ENCODE peak calls at places on chromosomes 13 and 19, in nine cellular contexts. One of them, this sample, is unnamed.

GRCh38 chr19:16216744-16217670 is 19.3 kb downstream of the AP1M1 start:
- DNase-seq in fibroblast of lung: no peak
- DNase-seq in aorta: no peak
- DNase-seq in SK-N-MC: no peak
- DNase-seq in CD8-positive, alpha-beta memory T cell: no peak
- DNase-seq in A549: no peak
- DNase-seq in thoracic aorta: no peak
- DNase-seq in IMR-90: no peak
- DNase-seq in ascending aorta: no peak
- DNase-seq in this sample: no peak

GRCh38 chr19:14167594-14168138 is 31.3 kb upstream of the ASF1B start:
- DNase-seq in fibroblast of lung: no peak
- DNase-seq in aorta: no peak
- DNase-seq in SK-N-MC: no peak
- DNase-seq in CD8-positive, alpha-beta memory T cell: no peak
- DNase-seq in A549: no peak
- DNase-seq in thoracic aorta: no peak
- DNase-seq in IMR-90: no peak
- DNase-seq in ascending aorta: no peak
- DNase-seq in this sample: no peak

GRCh38 chr13:24043590-24044350 is 116.8 kb upstream of the SPATA13 start:
- DNase-seq in fibroblast of lung: peak; percentile 30
- DNase-seq in aorta: no peak
- DNase-seq in SK-N-MC: no peak
- DNase-seq in CD8-positive, alpha-beta memory T cell: no peak
- DNase-seq in A549: no peak
- DNase-seq in thoracic aorta: no peak
- DNase-seq in IMR-90: no peak
- DNase-seq in ascending aorta: no peak
- DNase-seq in this sample: no peak

GRCh38 chr13:45472171-45472705 is 7.5 kb downstream of the COG3 start:
- DNase-seq in fibroblast of lung: peak; percentile 14
- DNase-seq in aorta: no peak
- DNase-seq in SK-N-MC: no peak
- DNase-seq in CD8-positive, alpha-beta memory T cell: no peak
- DNase-seq in A549: no peak
- DNase-seq in thoracic aorta: no peak
- DNase-seq in IMR-90: peak; percentile 20
- DNase-seq in ascending aorta: no peak
- DNase-seq in this sample: no peak

GRCh38 chr19:14473915-14474578 is 1.1 kb downstream of the PTGER1 start:
- DNase-seq in fibroblast of lung: peak; percentile 32
- DNase-seq in aorta: no peak
- DNase-seq in SK-N-MC: no peak
- DNase-seq in CD8-positive, alpha-beta memory T cell: no peak
- DNase-seq in A549: no peak
- DNase-seq in thoracic aorta: no peak
- DNase-seq in IMR-90: no peak
- DNase-seq in ascending aorta: no peak
- DNase-seq in this sample: peak; percentile 58

GRCh38 chr13:43664700-43665191 is 122.0 kb downstream of the ENOX1 start:
- DNase-seq in fibroblast of lung: peak; percentile 63
- DNase-seq in aorta: no peak
- DNase-seq in SK-N-MC: no peak
- DNase-seq in CD8-positive, alpha-beta memory T cell: no peak
- DNase-seq in A549: no peak
- DNase-seq in thoracic aorta: no peak
- DNase-seq in IMR-90: peak; percentile 74
- DNase-seq in ascending aorta: no peak
- DNase-seq in this sample: peak; percentile 60

GRCh38 chr13:93843082-93843481 is 616.5 kb downstream of the GPC6 start:
- DNase-seq in fibroblast of lung: no peak
- DNase-seq in aorta: no peak
- DNase-seq in SK-N-MC: no peak
- DNase-seq in CD8-positive, alpha-beta memory T cell: no peak
- DNase-seq in A549: no peak
- DNase-seq in thoracic aorta: no peak
- DNase-seq in IMR-90: no peak
- DNase-seq in ascending aorta: no peak
- DNase-seq in this sample: no peak

GRCh38 chr13:47415048-47415447 is 518.2 kb upstream of the HTR2A start:
- DNase-seq in fibroblast of lung: peak; percentile 48
- DNase-seq in aorta: no peak
- DNase-seq in SK-N-MC: no peak
- DNase-seq in CD8-positive, alpha-beta memory T cell: no peak
- DNase-seq in A549: no peak
- DNase-seq in thoracic aorta: no peak
- DNase-seq in IMR-90: no peak
- DNase-seq in ascending aorta: no peak
- DNase-seq in this sample: no peak

GRCh38 chr13:65926750-65927171 is 1303.4 kb downstream of the PCDH9 start:
- DNase-seq in fibroblast of lung: no peak
- DNase-seq in aorta: peak; percentile 44
- DNase-seq in SK-N-MC: no peak
- DNase-seq in CD8-positive, alpha-beta memory T cell: no peak
- DNase-seq in A549: peak; percentile 0
- DNase-seq in thoracic aorta: no peak
- DNase-seq in IMR-90: no peak
- DNase-seq in ascending aorta: no peak
- DNase-seq in this sample: peak; percentile 20

GRCh38 chr19:7228935-7229541 is 65.2 kb downstream of the INSR start:
- DNase-seq in fibroblast of lung: no peak
- DNase-seq in aorta: no peak
- DNase-seq in SK-N-MC: no peak
- DNase-seq in CD8-positive, alpha-beta memory T cell: no peak
- DNase-seq in A549: no peak
- DNase-seq in thoracic aorta: no peak
- DNase-seq in IMR-90: no peak
- DNase-seq in ascending aorta: no peak
- DNase-seq in this sample: no peak

GRCh38 chr19:45262570-45262969 is 11.5 kb downstream of the MARK4 start:
- DNase-seq in fibroblast of lung: no peak
- DNase-seq in aorta: no peak
- DNase-seq in SK-N-MC: no peak
- DNase-seq in CD8-positive, alpha-beta memory T cell: no peak
- DNase-seq in A549: no peak
- DNase-seq in thoracic aorta: no peak
- DNase-seq in IMR-90: no peak
- DNase-seq in ascending aorta: no peak
- DNase-seq in this sample: no peak

GRCh38 chr13:38384171-38384570 is 34.5 kb downstream of the UFM1 start:
- DNase-seq in fibroblast of lung: no peak
- DNase-seq in aorta: no peak
- DNase-seq in SK-N-MC: no peak
- DNase-seq in CD8-positive, alpha-beta memory T cell: no peak
- DNase-seq in A549: no peak
- DNase-seq in thoracic aorta: no peak
- DNase-seq in IMR-90: no peak
- DNase-seq in ascending aorta: no peak
- DNase-seq in this sample: no peak

GRCh38 chr13:83085186-83085900 is 796.9 kb downstream of the SLITRK1 start:
- DNase-seq in fibroblast of lung: peak; percentile 25
- DNase-seq in aorta: no peak
- DNase-seq in SK-N-MC: no peak
- DNase-seq in CD8-positive, alpha-beta memory T cell: no peak
- DNase-seq in A549: no peak
- DNase-seq in thoracic aorta: no peak
- DNase-seq in IMR-90: peak; percentile 69
- DNase-seq in ascending aorta: no peak
- DNase-seq in this sample: no peak

GRCh38 chr13:73945871-73946270 is 188.3 kb downstream of the KLF12 start:
- DNase-seq in fibroblast of lung: peak; percentile 57
- DNase-seq in aorta: peak; percentile 57
- DNase-seq in SK-N-MC: no peak
- DNase-seq in CD8-positive, alpha-beta memory T cell: no peak
- DNase-seq in A549: no peak
- DNase-seq in thoracic aorta: no peak
- DNase-seq in IMR-90: no peak
- DNase-seq in ascending aorta: no peak
- DNase-seq in this sample: no peak

GRCh38 chr13:35485451-35485850 is 9.0 kb upstream of the MAB21L1 start:
- DNase-seq in fibroblast of lung: no peak
- DNase-seq in aorta: no peak
- DNase-seq in SK-N-MC: no peak
- DNase-seq in CD8-positive, alpha-beta memory T cell: no peak
- DNase-seq in A549: no peak
- DNase-seq in thoracic aorta: no peak
- DNase-seq in IMR-90: no peak
- DNase-seq in ascending aorta: no peak
- DNase-seq in this sample: no peak

GRCh38 chr19:40236026-40236355 is 9.5 kb upstream of the CCNP start:
- DNase-seq in fibroblast of lung: no peak
- DNase-seq in aorta: no peak
- DNase-seq in SK-N-MC: no peak
- DNase-seq in CD8-positive, alpha-beta memory T cell: no peak
- DNase-seq in A549: no peak
- DNase-seq in thoracic aorta: no peak
- DNase-seq in IMR-90: no peak
- DNase-seq in ascending aorta: no peak
- DNase-seq in this sample: no peak

GRCh38 chr13:40394304-40394983 is 272.0 kb downstream of the FOXO1 start:
- DNase-seq in fibroblast of lung: peak; percentile 23
- DNase-seq in aorta: no peak
- DNase-seq in SK-N-MC: no peak
- DNase-seq in CD8-positive, alpha-beta memory T cell: no peak
- DNase-seq in A549: no peak
- DNase-seq in thoracic aorta: no peak
- DNase-seq in IMR-90: no peak
- DNase-seq in ascending aorta: no peak
- DNase-seq in this sample: no peak

GRCh38 chr19:43705729-43706128 is 10.1 kb upstream of the IRGC start:
- DNase-seq in fibroblast of lung: no peak
- DNase-seq in aorta: no peak
- DNase-seq in SK-N-MC: no peak
- DNase-seq in CD8-positive, alpha-beta memory T cell: no peak
- DNase-seq in A549: no peak
- DNase-seq in thoracic aorta: no peak
- DNase-seq in IMR-90: no peak
- DNase-seq in ascending aorta: no peak
- DNase-seq in this sample: no peak

GRCh38 chr19:48330012-48330681 is 4.8 kb downstream of the EMP3 start:
- DNase-seq in fibroblast of lung: peak; percentile 48
- DNase-seq in aorta: peak; percentile 83
- DNase-seq in SK-N-MC: no peak
- DNase-seq in CD8-positive, alpha-beta memory T cell: peak; percentile 91
- DNase-seq in A549: no peak
- DNase-seq in thoracic aorta: no peak
- DNase-seq in IMR-90: no peak
- DNase-seq in ascending aorta: no peak
- DNase-seq in this sample: peak; percentile 88

GRCh38 chr13:73765651-73766384 is 368.4 kb downstream of the KLF12 start:
- DNase-seq in fibroblast of lung: peak; percentile 87
- DNase-seq in aorta: peak; percentile 86
- DNase-seq in SK-N-MC: peak; percentile 87
- DNase-seq in CD8-positive, alpha-beta memory T cell: peak; percentile 92
- DNase-seq in A549: no peak
- DNase-seq in thoracic aorta: peak; percentile 33
- DNase-seq in IMR-90: peak; percentile 58
- DNase-seq in ascending aorta: peak; percentile 33
- DNase-seq in this sample: peak; percentile 91

GRCh38 chr13:113955235-113955634 is 18.6 kb downstream of the C13orf46 start:
- DNase-seq in fibroblast of lung: no peak
- DNase-seq in aorta: peak; percentile 34
- DNase-seq in SK-N-MC: no peak
- DNase-seq in CD8-positive, alpha-beta memory T cell: no peak
- DNase-seq in A549: no peak
- DNase-seq in thoracic aorta: no peak
- DNase-seq in IMR-90: no peak
- DNase-seq in ascending aorta: no peak
- DNase-seq in this sample: no peak

GRCh38 chr13:112716841-112717520 is 27.1 kb downstream of the ATP11A start:
- DNase-seq in fibroblast of lung: no peak
- DNase-seq in aorta: no peak
- DNase-seq in SK-N-MC: no peak
- DNase-seq in CD8-positive, alpha-beta memory T cell: no peak
- DNase-seq in A549: no peak
- DNase-seq in thoracic aorta: no peak
- DNase-seq in IMR-90: no peak
- DNase-seq in ascending aorta: no peak
- DNase-seq in this sample: no peak

GRCh38 chr19:58558623-58559274 is 338 bp upstream of the UBE2M start:
- DNase-seq in fibroblast of lung: peak; percentile 96
- DNase-seq in aorta: peak; percentile 99
- DNase-seq in SK-N-MC: peak; percentile 90
- DNase-seq in CD8-positive, alpha-beta memory T cell: peak; percentile 100
- DNase-seq in A549: peak; percentile 93
- DNase-seq in thoracic aorta: peak; percentile 94
- DNase-seq in IMR-90: peak; percentile 98
- DNase-seq in ascending aorta: peak; percentile 92
- DNase-seq in this sample: peak; percentile 99
- H3K4me3 ChIP-seq in fibroblast of lung: peak overlapping the region; percentile 79
- H3K4me3 ChIP-seq in aorta: peak overlapping the region; percentile 86
- H3K4me3 ChIP-seq in SK-N-MC: peak overlapping the region; percentile 93
- H3K4me3 ChIP-seq in CD8-positive, alpha-beta memory T cell: peak overlapping the region; percentile 100
- H3K4me3 ChIP-seq in A549: peak overlapping the region; percentile 78
- H3K4me3 ChIP-seq in thoracic aorta: peak overlapping the region; percentile 95
- H3K4me3 ChIP-seq in IMR-90: peak overlapping the region; percentile 81
- H3K4me3 ChIP-seq in ascending aorta: peak overlapping the region; percentile 67
- H3K4me3 ChIP-seq in this sample: peak overlapping the region; percentile 64

GRCh38 chr19:41402010-41402409 is 4.4 kb downstream of the BCKDHA start:
- DNase-seq in fibroblast of lung: no peak
- DNase-seq in aorta: no peak
- DNase-seq in SK-N-MC: no peak
- DNase-seq in CD8-positive, alpha-beta memory T cell: no peak
- DNase-seq in A549: no peak
- DNase-seq in thoracic aorta: no peak
- DNase-seq in IMR-90: no peak
- DNase-seq in ascending aorta: no peak
- DNase-seq in this sample: no peak
- H3K4me3 ChIP-seq in fibroblast of lung: no peak overlapping the region
- H3K4me3 ChIP-seq in aorta: no peak overlapping the region
- H3K4me3 ChIP-seq in SK-N-MC: no peak overlapping the region
- H3K4me3 ChIP-seq in CD8-positive, alpha-beta memory T cell: no peak overlapping the region
- H3K4me3 ChIP-seq in A549: no peak overlapping the region
- H3K4me3 ChIP-seq in thoracic aorta: no peak overlapping the region
- H3K4me3 ChIP-seq in IMR-90: no peak overlapping the region
- H3K4me3 ChIP-seq in ascending aorta: no peak overlapping the region
- H3K4me3 ChIP-seq in this sample: no peak overlapping the region

GRCh38 chr19:18191640-18192062 is 1.4 kb upstream of the MPV17L2 start:
- DNase-seq in fibroblast of lung: no peak
- DNase-seq in aorta: no peak
- DNase-seq in SK-N-MC: no peak
- DNase-seq in CD8-positive, alpha-beta memory T cell: no peak
- DNase-seq in A549: no peak
- DNase-seq in thoracic aorta: no peak
- DNase-seq in IMR-90: no peak
- DNase-seq in ascending aorta: no peak
- DNase-seq in this sample: peak; percentile 38
- H3K4me3 ChIP-seq in fibroblast of lung: peak overlapping the region; percentile 62
- H3K4me3 ChIP-seq in aorta: no peak overlapping the region
- H3K4me3 ChIP-seq in SK-N-MC: peak overlapping the region; percentile 90
- H3K4me3 ChIP-seq in CD8-positive, alpha-beta memory T cell: peak overlapping the region; percentile 67
- H3K4me3 ChIP-seq in A549: peak overlapping the region; percentile 52
- H3K4me3 ChIP-seq in thoracic aorta: peak overlapping the region; percentile 81
- H3K4me3 ChIP-seq in IMR-90: peak overlapping the region; percentile 12
- H3K4me3 ChIP-seq in ascending aorta: peak overlapping the region; percentile 71
- H3K4me3 ChIP-seq in this sample: peak overlapping the region; percentile 46

DNA sequence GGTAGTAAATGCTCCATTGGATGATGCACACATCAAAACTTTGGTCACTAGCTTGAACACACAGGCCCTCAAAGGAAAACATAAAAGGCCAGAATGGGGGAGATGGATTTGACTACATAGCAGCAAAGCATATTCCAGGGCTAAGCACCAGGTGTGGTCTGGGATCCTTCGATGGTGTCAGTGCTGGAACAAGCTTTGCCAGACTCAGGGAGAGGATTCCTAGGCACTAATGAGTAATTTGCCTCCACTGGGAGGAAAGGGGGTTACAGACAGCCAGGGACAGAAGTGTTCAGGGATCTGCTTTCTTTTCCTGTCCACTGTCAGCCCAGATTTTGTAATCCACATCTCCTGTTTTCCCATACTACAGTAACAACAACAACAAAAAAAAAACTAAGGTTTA is 157.2 kb upstream of the OBI1 start:
- DNase-seq in fibroblast of lung: no peak
- DNase-seq in aorta: no peak
- DNase-seq in SK-N-MC: no peak
- DNase-seq in CD8-positive, alpha-beta memory T cell: no peak
- DNase-seq in A549: no peak
- DNase-seq in thoracic aorta: no peak
- DNase-seq in IMR-90: no peak
- DNase-seq in ascending aorta: no peak
- DNase-seq in this sample: no peak
- H3K4me3 ChIP-seq in fibroblast of lung: no peak overlapping the region
- H3K4me3 ChIP-seq in aorta: no peak overlapping the region
- H3K4me3 ChIP-seq in SK-N-MC: no peak overlapping the region
- H3K4me3 ChIP-seq in CD8-positive, alpha-beta memory T cell: no peak overlapping the region
- H3K4me3 ChIP-seq in A549: no peak overlapping the region
- H3K4me3 ChIP-seq in thoracic aorta: no peak overlapping the region
- H3K4me3 ChIP-seq in IMR-90: no peak overlapping the region
- H3K4me3 ChIP-seq in ascending aorta: no peak overlapping the region
- H3K4me3 ChIP-seq in this sample: no peak overlapping the region

This sample was measured in colonic mucosa.